ENCODE peak calls at places on chromosomes 13 and 19, in ten cellular contexts. G is HS-27A; Y is T-helper 1 cell; P is heart left ventricle; V is activated CD4-positive, alpha-beta T cell treated with anti-CD3 and anti-CD28 coated beads, Interleukin-2, amount 50 U/mL, for 1 hour; O is NCI-H2081; U is head of caudate nucleus; D is stimulated activated CD4-positive, alpha-beta T cell treated with anti-CD3 and anti-CD28 coated beads, TNF-alpha, amount 100 ng/mL, for 48 hours; W is stomach; E is Kasumi-1. H is an unnamed sample.

GRCh38 chr13:75661443-75661842 is 25.3 kb downstream of the LMO7 start:
- DNase-seq in U (no peak), W (no peak), V (no peak), Y (no peak), P (no peak), E (no peak), O (no peak), D (no peak), G (no peak), H (no peak)

GRCh38 chr13:34155931-34156607 is 338.1 kb downstream of the RFC3 start:
- DNase-seq in D (no peak), V (no peak), P (no peak), G (no peak), Y (no peak), U (no peak), E (no peak), O (peak; percentile 5), W (no peak), H (no peak)

GRCh38 chr13:66159526-66159925 is 1070.6 kb downstream of the PCDH9 start:
- DNase-seq in D (no peak), E (no peak), G (no peak), O (no peak), W (no peak), U (no peak), V (no peak), P (no peak), Y (no peak), H (no peak)

GRCh38 chr19:14871619-14872230 is 14.2 kb downstream of the OR7A17 start:
- DNase-seq in G (no peak), E (peak; percentile 58), U (no peak), Y (no peak), V (no peak), O (no peak), W (no peak), D (no peak), P (no peak), H (no peak)

GRCh38 chr19:38691938-38692457 is 44.5 kb downstream of the ACTN4 start:
- DNase-seq in O (no peak), D (no peak), E (no peak), W (no peak), G (no peak), V (no peak), Y (no peak), P (peak; percentile 64), U (no peak), H (no peak)

GRCh38 chr19:55641376-55642152 is 762 bp downstream of the ZNF580 start:
- DNase-seq in O (no peak), E (peak; percentile 54), Y (no peak), W (no peak), G (no peak), D (no peak), P (no peak), V (no peak), U (no peak), H (no peak)

GRCh38 chr13:89267734-89268133 is 1596.6 kb downstream of the SLITRK5 start:
- DNase-seq in W (no peak), U (no peak), V (no peak), Y (no peak), E (no peak), O (no peak), D (no peak), P (no peak), G (no peak), H (no peak)

GRCh38 chr19:3668331-3669133 is 31.7 kb downstream of the PIP5K1C start:
- DNase-seq in W (no peak), P (no peak), U (no peak), G (no peak), E (no peak), D (no peak), O (no peak), Y (no peak), V (no peak), H (no peak)

GRCh38 chr13:113796211-113796875 is 37.3 kb downstream of the TMEM255B start:
- DNase-seq in P (no peak), D (no peak), E (no peak), W (no peak), G (no peak), U (no peak), Y (no peak), V (no peak), O (no peak), H (no peak)

GRCh38 chr13:32153056-32153455 is 121.5 kb downstream of the FRY start:
- DNase-seq in V (no peak), Y (no peak), U (no peak), G (no peak), D (no peak), W (no peak), P (no peak), O (no peak), E (no peak), H (no peak)

GRCh38 chr19:7074705-7075282 is 5.3 kb downstream of the ZNF557 start:
- DNase-seq in E (no peak), G (no peak), O (no peak), Y (no peak), W (no peak), V (no peak), U (no peak), P (no peak), D (no peak), H (no peak)

GRCh38 chr19:1002600-1002999 is 2.4 kb downstream of the GRIN3B start:
- DNase-seq in D (no peak), W (no peak), O (no peak), P (no peak), Y (no peak), V (no peak), E (no peak), G (no peak), U (no peak), H (no peak)

GRCh38 chr19:15398501-15399233 is 19.1 kb upstream of the AKAP8 start:
- DNase-seq in D (no peak), O (no peak), W (no peak), G (no peak), U (no peak), Y (no peak), P (no peak), V (no peak), E (no peak), H (no peak)

GRCh38 chr19:18460313-18460712 is 22.4 kb upstream of the ISYNA1 start:
- DNase-seq in D (no peak), W (peak; percentile 63), Y (no peak), E (no peak), V (no peak), U (no peak), G (peak; percentile 74), P (no peak), O (no peak), H (no peak)

GRCh38 chr19:6318772-6319171 is 14.6 kb downstream of the ACER1 start:
- DNase-seq in U (no peak), O (no peak), W (no peak), E (no peak), Y (no peak), P (no peak), G (no peak), V (no peak), D (no peak), H (no peak)

GRCh38 chr13:39767791-39768564 is 112.5 kb downstream of the COG6 start:
- DNase-seq in P (no peak), Y (no peak), V (no peak), W (no peak), E (no peak), D (no peak), O (peak; percentile 62), G (no peak), U (no peak), H (no peak)

GRCh38 chr19:52542984-52543664 is 15.7 kb downstream of the ZNF808 start:
- DNase-seq in E (peak; percentile 28), V (no peak), Y (no peak), D (peak; percentile 13), G (no peak), W (no peak), P (no peak), O (no peak), U (no peak), H (peak; percentile 25)

GRCh38 chr19:57288373-57288772 is 8.1 kb downstream of the ZNF460 start:
- DNase-seq in E (no peak), W (no peak), D (no peak), U (no peak), Y (no peak), G (no peak), V (no peak), O (no peak), P (no peak), H (no peak)

GRCh38 chr19:46015080-46015960 is 7.5 kb downstream of the PGLYRP1 start:
- DNase-seq in O (peak; percentile 65), W (peak; percentile 90), U (no peak), P (peak; percentile 37), G (no peak), E (no peak), D (peak; percentile 79), Y (peak; percentile 66), V (peak; percentile 70), H (no peak)

GRCh38 chr13:90552702-90553101 is 794.8 kb upstream of the MIR17HG start:
- DNase-seq in Y (no peak), O (no peak), P (no peak), G (no peak), U (no peak), D (no peak), E (no peak), V (no peak), W (no peak), H (no peak)

GRCh38 chr19:38538793-38539528 is 78.8 kb downstream of the MAP4K1 start:
- DNase-seq in U (no peak), O (no peak), G (no peak), D (no peak), P (no peak), E (no peak), Y (peak; percentile 23), W (no peak), V (no peak), H (no peak)

GRCh38 chr13:112968910-112969691 is at the start of gene MCF2L:
- DNase-seq in O (peak; percentile 61), V (peak; percentile 63), G (no peak), E (no peak), Y (peak; percentile 43), W (peak; percentile 56), U (no peak), P (peak; percentile 45), D (peak; percentile 51), H (no peak)

GRCh38 chr13:100511422-100511821 is 77.2 kb downstream of the GGACT start:
- DNase-seq in E (no peak), D (no peak), O (no peak), W (no peak), V (no peak), G (no peak), P (no peak), U (no peak), Y (no peak), H (no peak)

GRCh38 chr13:60379837-60380236 is 17.2 kb upstream of the TDRD3 start:
- DNase-seq in E (peak; percentile 18), Y (no peak), V (no peak), W (no peak), D (no peak), O (no peak), U (no peak), G (no peak), P (no peak), H (no peak)

GRCh38 chr19:4676955-4677731 is 7.0 kb upstream of the MYDGF start:
- DNase-seq in O (no peak), V (peak; percentile 12), D (peak; percentile 22), Y (no peak), U (no peak), W (peak; percentile 56), E (peak; percentile 23), G (no peak), P (no peak), H (no peak)

GRCh38 chr13:37382156-37382555 is 216.4 kb downstream of the POSTN start:
- DNase-seq in D (no peak), O (no peak), P (no peak), V (no peak), W (no peak), E (no peak), G (no peak), Y (no peak), U (no peak), H (no peak)

GRCh38 chr19:43594710-43595604 is 977 bp downstream of the IRGQ start:
- DNase-seq in P (no peak), Y (peak; percentile 60), E (peak; percentile 67), O (peak; percentile 65), U (no peak), V (peak; percentile 69), W (peak; percentile 56), D (peak; percentile 64), G (no peak), H (peak; percentile 33)

GRCh38 chr13:53821632-53822031 is 793.0 kb downstream of the OLFM4 start:
- DNase-seq in V (no peak), Y (no peak), U (no peak), E (no peak), W (no peak), O (no peak), G (no peak), D (no peak), P (no peak), H (no peak)